ENCODE peak calls at places on chromosome 11, in six cellular contexts. K is AG09319, G is epithelial cell of esophagus, Z is A549, H is hepatocyte, O is astrocyte of the spinal cord. B is an unnamed sample.

GRCh38 chr11:35619754-35620640 is 1.7 kb downstream of the FJX1 start:
- DNase-seq in K (no peak), G (peak; percentile 41), Z (peak; percentile 18), H (peak; percentile 40), O (peak; percentile 46), B (peak; percentile 23)

GRCh38 chr11:106956887-106957505 is 61.3 kb downstream of the GUCY1A2 start:
- DNase-seq in K (no peak), G (no peak), Z (no peak), H (no peak), O (no peak), B (no peak)

GRCh38 chr11:40384991-40385390 is 1074.5 kb downstream of the LRRC4C start:
- DNase-seq in K (peak; percentile 44), G (no peak), Z (no peak), H (no peak), O (peak; percentile 29), B (no peak)

GRCh38 chr11:10317281-10317755 is 12.4 kb downstream of the ADM start:
- DNase-seq in K (no peak), G (no peak), Z (no peak), H (no peak), O (no peak), B (no peak)

GRCh38 chr11:2269601-2270321 is 627 bp downstream of the ASCL2 start:
- DNase-seq in K (peak; percentile 5), G (peak; percentile 84), Z (peak; percentile 85), H (peak; percentile 84), O (peak; percentile 29), B (peak; percentile 48)

GRCh38 chr11:17238377-17238776 is 30.6 kb upstream of the PIK3C2A start:
- DNase-seq in K (no peak), G (peak; percentile 85), Z (no peak), H (no peak), O (no peak), B (no peak)

GRCh38 chr11:34970480-34970879 is 54.1 kb downstream of the PDHX start:
- DNase-seq in K (no peak), G (no peak), Z (no peak), H (no peak), O (no peak), B (no peak)

GRCh38 chr11:122115520-122116343 is at the start of gene BLID:
- DNase-seq in K (no peak), G (peak; percentile 57), Z (peak; percentile 31), H (peak; percentile 57), O (peak; percentile 60), B (peak; percentile 5)

GRCh38 chr11:80346660-80347059 is 905.8 kb upstream of the TENM4 start:
- DNase-seq in K (no peak), G (no peak), Z (no peak), H (peak; percentile 13), O (no peak), B (no peak)

GRCh38 chr11:125188021-125188420 is 23.5 kb downstream of the PKNOX2 start:
- DNase-seq in K (no peak), G (peak; percentile 66), Z (no peak), H (no peak), O (peak; percentile 15), B (no peak)

GRCh38 chr11:36775157-36775556 is 177.1 kb upstream of the RAG2 start:
- DNase-seq in K (no peak), G (peak; percentile 50), Z (no peak), H (no peak), O (no peak), B (no peak)

GRCh38 chr11:29336727-29337212 is 680.1 kb downstream of the KCNA4 start:
- DNase-seq in K (no peak), G (no peak), Z (no peak), H (no peak), O (peak; percentile 40), B (no peak)

GRCh38 chr11:116112031-116112935 is 608.1 kb upstream of the CADM1 start:
- DNase-seq in K (no peak), G (no peak), Z (no peak), H (no peak), O (no peak), B (no peak)

GRCh38 chr11:94938399-94939055 is 34.8 kb downstream of the CWC15 start:
- DNase-seq in K (peak; percentile 54), G (no peak), Z (no peak), H (no peak), O (peak; percentile 97), B (no peak)

GRCh38 chr11:62999649-63000048 is 14.9 kb upstream of the SLC22A6 start:
- DNase-seq in K (no peak), G (peak; percentile 27), Z (no peak), H (no peak), O (no peak), B (no peak)

GRCh38 chr11:73237471-73238290 is 19.6 kb downstream of the P2RY2 start:
- DNase-seq in K (no peak), G (no peak), Z (no peak), H (no peak), O (peak; percentile 8), B (no peak)

GRCh38 chr11:69127091-69127850 is 28.5 kb upstream of the SMIM38 start:
- DNase-seq in K (no peak), G (no peak), Z (no peak), H (no peak), O (no peak), B (no peak)

DNA sequence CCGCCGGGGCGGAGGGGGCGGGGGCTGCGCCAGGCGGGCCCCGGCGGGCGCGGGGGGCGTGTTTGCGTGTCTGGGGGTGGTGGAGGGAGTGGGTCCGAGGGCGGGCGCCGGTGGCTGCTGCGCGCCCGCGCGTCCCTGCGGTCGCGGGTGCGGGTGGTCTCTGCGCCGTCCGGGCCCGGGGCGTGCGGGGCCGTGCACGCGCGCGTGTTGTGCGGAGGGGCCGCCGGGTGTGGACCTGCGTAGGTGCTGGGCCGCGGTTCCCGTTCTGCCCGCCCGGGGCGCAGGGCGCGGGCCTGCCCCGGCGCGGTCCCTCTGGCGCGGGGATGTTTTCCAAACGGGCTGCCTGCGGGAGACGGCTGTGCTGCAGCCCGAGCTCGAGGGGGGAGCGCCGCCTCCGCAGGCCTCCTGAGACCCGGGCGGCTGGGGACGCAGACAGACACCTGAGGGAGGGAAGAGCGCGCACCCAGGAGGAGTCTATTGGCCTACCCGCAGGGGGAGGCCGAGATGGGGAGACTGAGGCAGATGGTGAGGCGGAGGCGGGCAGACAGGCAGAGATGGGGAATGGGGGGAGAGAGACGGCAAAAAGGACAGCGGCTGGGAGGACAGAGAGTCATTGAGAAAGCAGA is 442 bp downstream of the PELI3 start:
- DNase-seq in K (no peak), G (peak; percentile 36), Z (peak; percentile 30), H (peak; percentile 72), O (peak; percentile 12), B (peak; percentile 44)
- TF ChIP-seq CTCF in K (peak; percentile 5), G (peak; percentile 3), Z (peak; percentile 9), H (peak; percentile 27), O (peak; percentile 13), B (peak; percentile 69)

GRCh38 chr11:65506316-65506769 is 7.5 kb downstream of the MALAT1 start:
- DNase-seq in K (no peak), G (no peak), Z (no peak), H (no peak), O (no peak), B (no peak)

GRCh38 chr11:65505434-65506315 is 6.8 kb downstream of the MALAT1 start:
- DNase-seq in K (no peak), G (peak; percentile 48), Z (peak; percentile 44), H (no peak), O (peak; percentile 63), B (no peak)

GRCh38 chr11:65503606-65503922 is 4.7 kb downstream of the MALAT1 start:
- DNase-seq in K (no peak), G (no peak), Z (no peak), H (no peak), O (no peak), B (no peak)

GRCh38 chr11:65503923-65504670 is 5.3 kb downstream of the MALAT1 start:
- DNase-seq in K (no peak), G (peak; percentile 37), Z (peak; percentile 70), H (peak; percentile 61), O (peak; percentile 73), B (no peak)

GRCh38 chr11:65504671-65505433 is 6.0 kb downstream of the MALAT1 start:
- DNase-seq in K (no peak), G (peak; percentile 21), Z (peak; percentile 54), H (no peak), O (peak; percentile 68), B (no peak)
- TF ChIP-seq CTCF in K (no peak), G (no peak), Z (no peak), H (no peak), O (no peak), B (no peak)

DNA sequence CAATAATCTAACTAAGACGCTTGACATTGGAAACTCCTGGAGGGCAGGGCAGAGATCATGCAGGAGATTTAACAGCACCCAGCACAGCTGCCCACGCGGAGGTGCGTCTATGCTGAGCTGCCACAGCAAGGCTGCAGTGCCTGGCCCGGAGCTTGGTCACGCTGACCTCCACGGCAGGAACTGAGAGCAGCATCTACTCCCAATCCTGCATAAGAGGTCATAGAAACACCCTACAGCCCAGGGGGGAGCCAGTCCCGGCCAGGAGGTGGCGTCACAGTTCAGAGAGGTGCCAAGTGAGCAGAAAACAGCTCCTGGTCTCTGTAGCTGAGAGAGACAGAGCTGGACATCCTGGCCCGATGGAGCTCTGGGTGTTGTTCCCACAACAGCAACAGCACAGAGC is 121.1 kb upstream of the TMEM45B start:
- DNase-seq in K (no peak), G (no peak), Z (no peak), H (no peak), O (no peak), B (peak; percentile 31)
- TF ChIP-seq CTCF in K (no peak), G (no peak), Z (no peak), H (no peak), O (no peak), B (no peak)

GRCh38 chr11:44325698-44326097 is 15.8 kb upstream of the ALX4 start:
- DNase-seq in K (no peak), G (no peak), Z (no peak), H (no peak), O (no peak), B (no peak)

GRCh38 chr11:44327730-44328691 is 18.1 kb upstream of the ALX4 start:
- DNase-seq in K (no peak), G (no peak), Z (peak; percentile 29), H (no peak), O (no peak), B (no peak)

GRCh38 chr11:44324222-44324621 is 14.3 kb upstream of the ALX4 start:
- DNase-seq in K (no peak), G (no peak), Z (no peak), H (no peak), O (no peak), B (no peak)

GRCh38 chr11:44324787-44325525 is 15.0 kb upstream of the ALX4 start:
- DNase-seq in K (no peak), G (no peak), Z (no peak), H (peak; percentile 62), O (no peak), B (no peak)

DNA sequence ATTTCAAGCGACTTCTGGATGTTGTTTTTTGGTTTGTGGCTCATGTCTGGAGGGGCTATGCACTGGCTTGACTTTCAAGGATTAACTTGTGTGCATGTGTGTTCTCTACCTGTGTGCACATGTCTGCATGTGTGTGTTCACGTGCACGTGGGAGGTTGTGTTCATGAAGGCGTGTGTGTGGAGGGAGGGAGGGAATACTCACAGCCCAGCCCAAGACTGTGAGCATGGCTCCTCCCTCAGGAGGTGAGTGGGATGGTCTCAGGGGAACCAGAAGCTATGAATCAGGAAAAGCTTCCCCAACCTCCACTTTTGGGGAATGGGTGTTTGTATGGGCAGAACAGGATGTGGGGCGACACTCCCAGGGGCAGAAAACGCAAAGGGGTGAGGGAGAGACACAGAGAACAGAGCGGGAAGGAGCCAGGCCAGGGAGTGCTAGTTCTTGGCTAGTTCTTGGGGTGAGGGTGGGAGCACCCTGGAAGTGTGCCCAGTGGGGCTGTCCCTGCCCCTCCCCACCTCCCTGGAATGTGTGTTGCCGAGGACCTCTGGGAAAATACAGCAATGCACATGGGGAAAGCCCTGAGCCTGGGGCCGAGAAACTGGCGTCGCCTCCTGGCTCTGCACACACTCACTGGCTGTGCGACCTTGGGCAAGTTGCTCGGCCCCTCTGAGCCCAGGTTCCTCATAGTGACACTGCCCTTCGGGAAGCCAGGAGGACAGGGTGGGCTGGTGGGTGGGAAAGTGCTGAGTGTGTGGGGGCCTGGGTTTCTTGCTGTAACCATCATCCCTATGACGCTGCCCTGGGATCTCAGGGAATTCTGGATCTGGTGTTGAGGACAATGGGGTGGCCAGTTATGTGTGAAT is 16.9 kb upstream of the ALX4 start:
- DNase-seq in K (no peak), G (peak; percentile 18), Z (no peak), H (no peak), O (no peak), B (no peak)
- TF ChIP-seq CTCF in K (no peak), G (no peak), Z (peak; percentile 20), H (no peak), O (peak; percentile 22), B (no peak)

B was measured in activated CD8-positive, alpha-beta T cell treated with anti-CD3 and anti-CD28 coated beads for 36 hours.